ENCODE peak calls at places on chromosomes 5 and 9, in nine cellular contexts. One of them, this sample, is unnamed.

GRCh38 chr5:146797683-146798082 is 80.9 kb downstream of the PPP2R2B start:
- DNase-seq in left kidney: peak
- DNase-seq in H54: no peak
- DNase-seq in hippocampal formation: no peak
- DNase-seq in NCI-H69: peak
- DNase-seq in NCI-H510A: no peak
- DNase-seq in ELR: no peak
- DNase-seq in activated CD8-positive, alpha-beta T cell treated with anti-CD3 and anti-CD28 coated beads for 36 hours: no peak
- DNase-seq in activated CD4-positive, alpha-beta T cell treated with anti-CD3 and anti-CD28 coated beads, Interleukin-2, amount 50 U/mL, for 1 hour: no peak
- DNase-seq in this sample: no peak

GRCh38 chr9:123834218-123834906 is 95.6 kb downstream of the DENND1A start:
- DNase-seq in ELR: no peak
- DNase-seq in hippocampal formation: peak
- DNase-seq in NCI-H510A: no peak
- DNase-seq in H54: no peak
- DNase-seq in activated CD4-positive, alpha-beta T cell treated with anti-CD3 and anti-CD28 coated beads, Interleukin-2, amount 50 U/mL, for 1 hour: no peak
- DNase-seq in NCI-H69: peak
- DNase-seq in activated CD8-positive, alpha-beta T cell treated with anti-CD3 and anti-CD28 coated beads for 36 hours: no peak
- DNase-seq in left kidney: peak
- DNase-seq in this sample: no peak

GRCh38 chr9:108677776-108678175 is 178.0 kb downstream of the ACTL7B start:
- DNase-seq in NCI-H510A: no peak
- DNase-seq in activated CD8-positive, alpha-beta T cell treated with anti-CD3 and anti-CD28 coated beads for 36 hours: no peak
- DNase-seq in activated CD4-positive, alpha-beta T cell treated with anti-CD3 and anti-CD28 coated beads, Interleukin-2, amount 50 U/mL, for 1 hour: no peak
- DNase-seq in NCI-H69: no peak
- DNase-seq in H54: no peak
- DNase-seq in hippocampal formation: no peak
- DNase-seq in left kidney: no peak
- DNase-seq in ELR: no peak
- DNase-seq in this sample: no peak

GRCh38 chr5:84480873-84481637 is 96.4 kb upstream of the EDIL3 start:
- DNase-seq in activated CD4-positive, alpha-beta T cell treated with anti-CD3 and anti-CD28 coated beads, Interleukin-2, amount 50 U/mL, for 1 hour: no peak
- DNase-seq in activated CD8-positive, alpha-beta T cell treated with anti-CD3 and anti-CD28 coated beads for 36 hours: no peak
- DNase-seq in left kidney: no peak
- DNase-seq in H54: no peak
- DNase-seq in NCI-H510A: no peak
- DNase-seq in ELR: no peak
- DNase-seq in hippocampal formation: no peak
- DNase-seq in NCI-H69: no peak
- DNase-seq in this sample: no peak

GRCh38 chr5:97422678-97423077 is 239.6 kb upstream of the RIOK2 start:
- DNase-seq in left kidney: no peak
- DNase-seq in ELR: peak
- DNase-seq in H54: no peak
- DNase-seq in NCI-H510A: no peak
- DNase-seq in activated CD8-positive, alpha-beta T cell treated with anti-CD3 and anti-CD28 coated beads for 36 hours: no peak
- DNase-seq in hippocampal formation: no peak
- DNase-seq in activated CD4-positive, alpha-beta T cell treated with anti-CD3 and anti-CD28 coated beads, Interleukin-2, amount 50 U/mL, for 1 hour: no peak
- DNase-seq in NCI-H69: no peak
- DNase-seq in this sample: no peak

GRCh38 chr9:16612627-16613026 is 257.8 kb downstream of the BNC2 start:
- DNase-seq in activated CD8-positive, alpha-beta T cell treated with anti-CD3 and anti-CD28 coated beads for 36 hours: no peak
- DNase-seq in NCI-H510A: no peak
- DNase-seq in hippocampal formation: no peak
- DNase-seq in activated CD4-positive, alpha-beta T cell treated with anti-CD3 and anti-CD28 coated beads, Interleukin-2, amount 50 U/mL, for 1 hour: no peak
- DNase-seq in H54: no peak
- DNase-seq in ELR: peak
- DNase-seq in NCI-H69: no peak
- DNase-seq in left kidney: peak
- DNase-seq in this sample: no peak

GRCh38 chr9:105307731-105308130 is 63.3 kb downstream of the SLC44A1 start:
- DNase-seq in activated CD4-positive, alpha-beta T cell treated with anti-CD3 and anti-CD28 coated beads, Interleukin-2, amount 50 U/mL, for 1 hour: no peak
- DNase-seq in hippocampal formation: no peak
- DNase-seq in activated CD8-positive, alpha-beta T cell treated with anti-CD3 and anti-CD28 coated beads for 36 hours: no peak
- DNase-seq in ELR: no peak
- DNase-seq in H54: no peak
- DNase-seq in left kidney: no peak
- DNase-seq in NCI-H69: no peak
- DNase-seq in NCI-H510A: no peak
- DNase-seq in this sample: no peak

GRCh38 chr9:128912270-128912853 is 8.4 kb upstream of the PHYHD1 start:
- DNase-seq in H54: peak
- DNase-seq in activated CD8-positive, alpha-beta T cell treated with anti-CD3 and anti-CD28 coated beads for 36 hours: peak
- DNase-seq in NCI-H510A: no peak
- DNase-seq in ELR: peak
- DNase-seq in hippocampal formation: no peak
- DNase-seq in activated CD4-positive, alpha-beta T cell treated with anti-CD3 and anti-CD28 coated beads, Interleukin-2, amount 50 U/mL, for 1 hour: no peak
- DNase-seq in left kidney: no peak
- DNase-seq in NCI-H69: no peak
- DNase-seq in this sample: no peak

GRCh38 chr5:135391869-135392255 is 7.2 kb downstream of the MACROH2A1 start:
- DNase-seq in H54: no peak
- DNase-seq in hippocampal formation: no peak
- DNase-seq in ELR: no peak
- DNase-seq in NCI-H510A: no peak
- DNase-seq in activated CD4-positive, alpha-beta T cell treated with anti-CD3 and anti-CD28 coated beads, Interleukin-2, amount 50 U/mL, for 1 hour: no peak
- DNase-seq in activated CD8-positive, alpha-beta T cell treated with anti-CD3 and anti-CD28 coated beads for 36 hours: no peak
- DNase-seq in NCI-H69: no peak
- DNase-seq in left kidney: no peak
- DNase-seq in this sample: no peak

GRCh38 chr5:2610986-2611385 is 140.5 kb downstream of the IRX2 start:
- DNase-seq in activated CD4-positive, alpha-beta T cell treated with anti-CD3 and anti-CD28 coated beads, Interleukin-2, amount 50 U/mL, for 1 hour: no peak
- DNase-seq in ELR: no peak
- DNase-seq in left kidney: no peak
- DNase-seq in NCI-H510A: no peak
- DNase-seq in H54: no peak
- DNase-seq in hippocampal formation: no peak
- DNase-seq in activated CD8-positive, alpha-beta T cell treated with anti-CD3 and anti-CD28 coated beads for 36 hours: no peak
- DNase-seq in NCI-H69: no peak
- DNase-seq in this sample: no peak

GRCh38 chr9:98302150-98302549 is 46.7 kb upstream of the TBC1D2 start:
- DNase-seq in hippocampal formation: no peak
- DNase-seq in H54: no peak
- DNase-seq in activated CD4-positive, alpha-beta T cell treated with anti-CD3 and anti-CD28 coated beads, Interleukin-2, amount 50 U/mL, for 1 hour: no peak
- DNase-seq in activated CD8-positive, alpha-beta T cell treated with anti-CD3 and anti-CD28 coated beads for 36 hours: no peak
- DNase-seq in NCI-H69: no peak
- DNase-seq in left kidney: no peak
- DNase-seq in ELR: no peak
- DNase-seq in NCI-H510A: no peak
- DNase-seq in this sample: no peak

GRCh38 chr9:28453918-28454317 is 880.6 kb upstream of the C9orf72 start:
- DNase-seq in NCI-H69: no peak
- DNase-seq in H54: no peak
- DNase-seq in left kidney: no peak
- DNase-seq in ELR: no peak
- DNase-seq in hippocampal formation: no peak
- DNase-seq in activated CD8-positive, alpha-beta T cell treated with anti-CD3 and anti-CD28 coated beads for 36 hours: no peak
- DNase-seq in activated CD4-positive, alpha-beta T cell treated with anti-CD3 and anti-CD28 coated beads, Interleukin-2, amount 50 U/mL, for 1 hour: no peak
- DNase-seq in NCI-H510A: no peak
- DNase-seq in this sample: no peak

GRCh38 chr9:114156658-114157421 is 1.5 kb downstream of the COL27A1 start:
- DNase-seq in hippocampal formation: no peak
- DNase-seq in NCI-H510A: no peak
- DNase-seq in H54: peak
- DNase-seq in activated CD8-positive, alpha-beta T cell treated with anti-CD3 and anti-CD28 coated beads for 36 hours: peak
- DNase-seq in NCI-H69: peak
- DNase-seq in activated CD4-positive, alpha-beta T cell treated with anti-CD3 and anti-CD28 coated beads, Interleukin-2, amount 50 U/mL, for 1 hour: no peak
- DNase-seq in ELR: peak
- DNase-seq in left kidney: peak
- DNase-seq in this sample: peak

GRCh38 chr5:399296-400281 is 43.4 kb upstream of the EXOC3 start:
- DNase-seq in left kidney: peak
- DNase-seq in H54: no peak
- DNase-seq in NCI-H510A: peak
- DNase-seq in hippocampal formation: no peak
- DNase-seq in ELR: peak
- DNase-seq in NCI-H69: peak
- DNase-seq in activated CD8-positive, alpha-beta T cell treated with anti-CD3 and anti-CD28 coated beads for 36 hours: peak
- DNase-seq in activated CD4-positive, alpha-beta T cell treated with anti-CD3 and anti-CD28 coated beads, Interleukin-2, amount 50 U/mL, for 1 hour: no peak
- DNase-seq in this sample: peak

GRCh38 chr5:95842955-95843544 is 20.5 kb upstream of the GLRX start:
- DNase-seq in left kidney: no peak
- DNase-seq in NCI-H69: no peak
- DNase-seq in hippocampal formation: no peak
- DNase-seq in NCI-H510A: no peak
- DNase-seq in ELR: peak
- DNase-seq in activated CD4-positive, alpha-beta T cell treated with anti-CD3 and anti-CD28 coated beads, Interleukin-2, amount 50 U/mL, for 1 hour: peak
- DNase-seq in H54: peak
- DNase-seq in activated CD8-positive, alpha-beta T cell treated with anti-CD3 and anti-CD28 coated beads for 36 hours: peak
- DNase-seq in this sample: no peak

GRCh38 chr9:89408628-89409101 is 89.2 kb downstream of the SEMA4D start:
- DNase-seq in NCI-H510A: no peak
- DNase-seq in activated CD4-positive, alpha-beta T cell treated with anti-CD3 and anti-CD28 coated beads, Interleukin-2, amount 50 U/mL, for 1 hour: peak
- DNase-seq in ELR: no peak
- DNase-seq in activated CD8-positive, alpha-beta T cell treated with anti-CD3 and anti-CD28 coated beads for 36 hours: peak
- DNase-seq in NCI-H69: peak
- DNase-seq in H54: no peak
- DNase-seq in left kidney: no peak
- DNase-seq in hippocampal formation: no peak
- DNase-seq in this sample: no peak

GRCh38 chr9:20599195-20599594 is 23.1 kb downstream of the MLLT3 start:
- DNase-seq in activated CD8-positive, alpha-beta T cell treated with anti-CD3 and anti-CD28 coated beads for 36 hours: no peak
- DNase-seq in NCI-H69: no peak
- DNase-seq in hippocampal formation: no peak
- DNase-seq in H54: no peak
- DNase-seq in activated CD4-positive, alpha-beta T cell treated with anti-CD3 and anti-CD28 coated beads, Interleukin-2, amount 50 U/mL, for 1 hour: no peak
- DNase-seq in NCI-H510A: no peak
- DNase-seq in left kidney: no peak
- DNase-seq in ELR: peak
- DNase-seq in this sample: no peak

GRCh38 chr5:27568811-27569210 is 530.4 kb upstream of the CDH9 start:
- DNase-seq in H54: no peak
- DNase-seq in ELR: peak
- DNase-seq in activated CD4-positive, alpha-beta T cell treated with anti-CD3 and anti-CD28 coated beads, Interleukin-2, amount 50 U/mL, for 1 hour: no peak
- DNase-seq in NCI-H510A: no peak
- DNase-seq in activated CD8-positive, alpha-beta T cell treated with anti-CD3 and anti-CD28 coated beads for 36 hours: no peak
- DNase-seq in left kidney: no peak
- DNase-seq in NCI-H69: no peak
- DNase-seq in hippocampal formation: no peak
- DNase-seq in this sample: no peak

GRCh38 chr5:66180282-66180955 is 36.3 kb downstream of the SREK1 start:
- DNase-seq in left kidney: peak
- DNase-seq in H54: no peak
- DNase-seq in activated CD8-positive, alpha-beta T cell treated with anti-CD3 and anti-CD28 coated beads for 36 hours: no peak
- DNase-seq in NCI-H510A: no peak
- DNase-seq in activated CD4-positive, alpha-beta T cell treated with anti-CD3 and anti-CD28 coated beads, Interleukin-2, amount 50 U/mL, for 1 hour: no peak
- DNase-seq in hippocampal formation: no peak
- DNase-seq in ELR: no peak
- DNase-seq in NCI-H69: no peak
- DNase-seq in this sample: no peak

GRCh38 chr5:28234356-28234968 is 1196.1 kb upstream of the CDH9 start:
- DNase-seq in hippocampal formation: no peak
- DNase-seq in ELR: no peak
- DNase-seq in H54: no peak
- DNase-seq in NCI-H510A: no peak
- DNase-seq in activated CD8-positive, alpha-beta T cell treated with anti-CD3 and anti-CD28 coated beads for 36 hours: no peak
- DNase-seq in left kidney: no peak
- DNase-seq in NCI-H69: no peak
- DNase-seq in activated CD4-positive, alpha-beta T cell treated with anti-CD3 and anti-CD28 coated beads, Interleukin-2, amount 50 U/mL, for 1 hour: no peak
- DNase-seq in this sample: no peak

GRCh38 chr5:112878760-112879159 is 17.7 kb downstream of the SRP19 start:
- DNase-seq in activated CD4-positive, alpha-beta T cell treated with anti-CD3 and anti-CD28 coated beads, Interleukin-2, amount 50 U/mL, for 1 hour: peak
- DNase-seq in NCI-H69: no peak
- DNase-seq in ELR: peak
- DNase-seq in NCI-H510A: no peak
- DNase-seq in H54: no peak
- DNase-seq in left kidney: no peak
- DNase-seq in hippocampal formation: no peak
- DNase-seq in activated CD8-positive, alpha-beta T cell treated with anti-CD3 and anti-CD28 coated beads for 36 hours: peak
- DNase-seq in this sample: no peak

GRCh38 chr9:121225240-121225639 is 23.6 kb upstream of the RAB14 start:
- DNase-seq in NCI-H69: peak
- DNase-seq in ELR: no peak
- DNase-seq in NCI-H510A: no peak
- DNase-seq in activated CD4-positive, alpha-beta T cell treated with anti-CD3 and anti-CD28 coated beads, Interleukin-2, amount 50 U/mL, for 1 hour: no peak
- DNase-seq in left kidney: no peak
- DNase-seq in hippocampal formation: no peak
- DNase-seq in H54: no peak
- DNase-seq in activated CD8-positive, alpha-beta T cell treated with anti-CD3 and anti-CD28 coated beads for 36 hours: no peak
- DNase-seq in this sample: no peak

GRCh38 chr5:96012399-96012798 is 50.7 kb upstream of the ELL2 start:
- DNase-seq in hippocampal formation: no peak
- DNase-seq in activated CD4-positive, alpha-beta T cell treated with anti-CD3 and anti-CD28 coated beads, Interleukin-2, amount 50 U/mL, for 1 hour: no peak
- DNase-seq in ELR: no peak
- DNase-seq in NCI-H510A: no peak
- DNase-seq in H54: no peak
- DNase-seq in activated CD8-positive, alpha-beta T cell treated with anti-CD3 and anti-CD28 coated beads for 36 hours: no peak
- DNase-seq in left kidney: no peak
- DNase-seq in NCI-H69: no peak
- DNase-seq in this sample: no peak

GRCh38 chr5:155996123-155996522 is 330.8 kb upstream of the SGCD start:
- DNase-seq in hippocampal formation: no peak
- DNase-seq in NCI-H510A: no peak
- DNase-seq in H54: no peak
- DNase-seq in activated CD8-positive, alpha-beta T cell treated with anti-CD3 and anti-CD28 coated beads for 36 hours: no peak
- DNase-seq in NCI-H69: no peak
- DNase-seq in left kidney: no peak
- DNase-seq in ELR: no peak
- DNase-seq in activated CD4-positive, alpha-beta T cell treated with anti-CD3 and anti-CD28 coated beads, Interleukin-2, amount 50 U/mL, for 1 hour: no peak
- DNase-seq in this sample: no peak

GRCh38 chr5:154461531-154461930 is 15.7 kb downstream of the SAP30L start:
- DNase-seq in ELR: peak
- DNase-seq in hippocampal formation: no peak
- DNase-seq in H54: no peak
- DNase-seq in NCI-H510A: no peak
- DNase-seq in activated CD4-positive, alpha-beta T cell treated with anti-CD3 and anti-CD28 coated beads, Interleukin-2, amount 50 U/mL, for 1 hour: no peak
- DNase-seq in left kidney: peak
- DNase-seq in activated CD8-positive, alpha-beta T cell treated with anti-CD3 and anti-CD28 coated beads for 36 hours: no peak
- DNase-seq in NCI-H69: peak
- DNase-seq in this sample: no peak

GRCh38 chr9:136438548-136438908 is 1.1 kb downstream of the INPP5E start:
- DNase-seq in ELR: peak
- DNase-seq in NCI-H69: peak
- DNase-seq in activated CD4-positive, alpha-beta T cell treated with anti-CD3 and anti-CD28 coated beads, Interleukin-2, amount 50 U/mL, for 1 hour: no peak
- DNase-seq in left kidney: peak
- DNase-seq in hippocampal formation: no peak
- DNase-seq in H54: no peak
- DNase-seq in NCI-H510A: no peak
- DNase-seq in activated CD8-positive, alpha-beta T cell treated with anti-CD3 and anti-CD28 coated beads for 36 hours: peak
- DNase-seq in this sample: no peak

GRCh38 chr9:79477955-79478751 is 93.6 kb upstream of the TLE4 start:
- DNase-seq in hippocampal formation: peak
- DNase-seq in activated CD8-positive, alpha-beta T cell treated with anti-CD3 and anti-CD28 coated beads for 36 hours: peak
- DNase-seq in ELR: peak
- DNase-seq in H54: no peak
- DNase-seq in left kidney: peak
- DNase-seq in NCI-H69: peak
- DNase-seq in activated CD4-positive, alpha-beta T cell treated with anti-CD3 and anti-CD28 coated beads, Interleukin-2, amount 50 U/mL, for 1 hour: peak
- DNase-seq in NCI-H510A: no peak
- DNase-seq in this sample: no peak

GRCh38 chr5:96459313-96460109 is 26.5 kb upstream of the PCSK1 start:
- DNase-seq in left kidney: no peak
- DNase-seq in NCI-H69: peak
- DNase-seq in ELR: no peak
- DNase-seq in activated CD4-positive, alpha-beta T cell treated with anti-CD3 and anti-CD28 coated beads, Interleukin-2, amount 50 U/mL, for 1 hour: no peak
- DNase-seq in hippocampal formation: no peak
- DNase-seq in activated CD8-positive, alpha-beta T cell treated with anti-CD3 and anti-CD28 coated beads for 36 hours: no peak
- DNase-seq in NCI-H510A: peak
- DNase-seq in H54: no peak
- DNase-seq in this sample: no peak

GRCh38 chr9:134178781-134179551 is 14.6 kb upstream of the RNU6ATAC start:
- DNase-seq in activated CD8-positive, alpha-beta T cell treated with anti-CD3 and anti-CD28 coated beads for 36 hours: peak
- DNase-seq in NCI-H69: no peak
- DNase-seq in NCI-H510A: no peak
- DNase-seq in ELR: no peak
- DNase-seq in activated CD4-positive, alpha-beta T cell treated with anti-CD3 and anti-CD28 coated beads, Interleukin-2, amount 50 U/mL, for 1 hour: no peak
- DNase-seq in left kidney: peak
- DNase-seq in H54: no peak
- DNase-seq in hippocampal formation: no peak
- DNase-seq in this sample: no peak

GRCh38 chr9:18396102-18396728 is 77.7 kb upstream of the ADAMTSL1 start:
- DNase-seq in activated CD4-positive, alpha-beta T cell treated with anti-CD3 and anti-CD28 coated beads, Interleukin-2, amount 50 U/mL, for 1 hour: no peak
- DNase-seq in H54: no peak
- DNase-seq in activated CD8-positive, alpha-beta T cell treated with anti-CD3 and anti-CD28 coated beads for 36 hours: no peak
- DNase-seq in left kidney: peak
- DNase-seq in NCI-H510A: no peak
- DNase-seq in hippocampal formation: no peak
- DNase-seq in NCI-H69: peak
- DNase-seq in ELR: peak
- DNase-seq in this sample: no peak

GRCh38 chr9:74589576-74589975 is 92.4 kb downstream of the RORB start:
- DNase-seq in NCI-H510A: no peak
- DNase-seq in activated CD8-positive, alpha-beta T cell treated with anti-CD3 and anti-CD28 coated beads for 36 hours: no peak
- DNase-seq in left kidney: no peak
- DNase-seq in NCI-H69: no peak
- DNase-seq in H54: no peak
- DNase-seq in ELR: no peak
- DNase-seq in activated CD4-positive, alpha-beta T cell treated with anti-CD3 and anti-CD28 coated beads, Interleukin-2, amount 50 U/mL, for 1 hour: no peak
- DNase-seq in hippocampal formation: no peak
- DNase-seq in this sample: no peak

This sample was measured in T1000.